ENCODE peak calls at places on chromosomes 12 and 14, in seven cellular contexts. One of them, this sample, is unnamed.

GRCh38 chr12:43836455-43836989 is 641 bp downstream of the TMEM117 start:
- DNase-seq in trophoblast cell: no peak
- DNase-seq in H1: no peak
- DNase-seq in mesenchymal stem cell: peak
- DNase-seq in neuronal stem cell: no peak
- DNase-seq in IMR-90: peak
- DNase-seq in H9: no peak
- DNase-seq in this sample: no peak

GRCh38 chr12:53120685-53121525 is 17.6 kb downstream of the SOAT2 start:
- DNase-seq in trophoblast cell: no peak
- DNase-seq in H1: peak
- DNase-seq in mesenchymal stem cell: no peak
- DNase-seq in neuronal stem cell: no peak
- DNase-seq in IMR-90: no peak
- DNase-seq in H9: no peak
- DNase-seq in this sample: no peak

GRCh38 chr12:78403681-78404080 is 460.9 kb upstream of the SYT1 start:
- DNase-seq in trophoblast cell: peak
- DNase-seq in H1: no peak
- DNase-seq in mesenchymal stem cell: peak
- DNase-seq in neuronal stem cell: no peak
- DNase-seq in IMR-90: peak
- DNase-seq in H9: no peak
- DNase-seq in this sample: no peak

GRCh38 chr12:34294671-34295365 is 272.5 kb downstream of the ALG10 start:
- DNase-seq in trophoblast cell: no peak
- DNase-seq in H1: no peak
- DNase-seq in mesenchymal stem cell: no peak
- DNase-seq in neuronal stem cell: no peak
- DNase-seq in IMR-90: no peak
- DNase-seq in H9: no peak
- DNase-seq in this sample: no peak

GRCh38 chr12:21169878-21170472 is 39.0 kb downstream of the SLCO1B1 start:
- DNase-seq in trophoblast cell: peak
- DNase-seq in H1: peak
- DNase-seq in mesenchymal stem cell: peak
- DNase-seq in neuronal stem cell: peak
- DNase-seq in IMR-90: peak
- DNase-seq in H9: peak
- DNase-seq in this sample: peak

GRCh38 chr12:4825139-4825858 is 84.4 kb upstream of the KCNA1 start:
- DNase-seq in trophoblast cell: no peak
- DNase-seq in H1: no peak
- DNase-seq in mesenchymal stem cell: no peak
- DNase-seq in neuronal stem cell: no peak
- DNase-seq in IMR-90: no peak
- DNase-seq in H9: no peak
- DNase-seq in this sample: no peak

GRCh38 chr12:2393996-2394395 is 341.2 kb downstream of the CACNA1C start:
- DNase-seq in trophoblast cell: no peak
- DNase-seq in H1: no peak
- DNase-seq in mesenchymal stem cell: no peak
- DNase-seq in neuronal stem cell: no peak
- DNase-seq in IMR-90: no peak
- DNase-seq in H9: no peak
- DNase-seq in this sample: no peak

GRCh38 chr12:110816248-110816647 is 30.5 kb upstream of the CCDC63 start:
- DNase-seq in trophoblast cell: no peak
- DNase-seq in H1: no peak
- DNase-seq in mesenchymal stem cell: no peak
- DNase-seq in neuronal stem cell: no peak
- DNase-seq in IMR-90: no peak
- DNase-seq in H9: no peak
- DNase-seq in this sample: no peak

GRCh38 chr14:94764573-94764972 is 5.3 kb downstream of the GSC start:
- DNase-seq in trophoblast cell: no peak
- DNase-seq in H1: no peak
- DNase-seq in mesenchymal stem cell: no peak
- DNase-seq in neuronal stem cell: no peak
- DNase-seq in IMR-90: no peak
- DNase-seq in H9: no peak
- DNase-seq in this sample: peak

DNA sequence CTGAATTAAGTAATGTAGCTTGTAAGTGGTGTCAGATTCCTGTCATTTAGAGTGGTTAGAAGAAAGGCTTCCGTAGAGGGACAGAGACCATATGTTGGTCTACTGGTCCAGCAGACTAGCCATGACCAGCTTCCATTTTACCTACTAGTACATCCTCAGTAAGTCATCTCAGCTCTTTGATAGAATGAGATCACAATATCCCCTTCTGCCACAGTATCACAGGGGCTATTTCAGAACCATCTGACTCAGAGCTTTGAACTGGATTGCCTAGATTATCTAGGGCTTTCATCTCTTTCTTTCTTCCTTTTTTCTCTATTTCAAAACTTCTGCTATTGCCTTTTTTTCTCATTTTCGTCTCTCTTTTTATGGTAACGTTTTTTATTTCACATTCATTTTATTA is 4.7 kb downstream of the ZDHHC17 start:
- DNase-seq in trophoblast cell: no peak
- DNase-seq in H1: no peak
- DNase-seq in mesenchymal stem cell: no peak
- DNase-seq in neuronal stem cell: no peak
- DNase-seq in IMR-90: peak
- DNase-seq in H9: no peak
- DNase-seq in this sample: no peak
- H3K4ac ChIP-seq in trophoblast cell: no peak
- H3K4ac ChIP-seq in H1: no peak
- H3K4ac ChIP-seq in mesenchymal stem cell: no peak
- H3K4ac ChIP-seq in neuronal stem cell: no peak
- H3K4ac ChIP-seq in IMR-90: no peak
- H3K4ac ChIP-seq in H9: no peak
- H3K4ac ChIP-seq in this sample: no peak

GRCh38 chr12:94255428-94255827 is 107.1 kb downstream of the PLXNC1 start:
- DNase-seq in trophoblast cell: no peak
- DNase-seq in H1: no peak
- DNase-seq in mesenchymal stem cell: no peak
- DNase-seq in neuronal stem cell: no peak
- DNase-seq in IMR-90: no peak
- DNase-seq in H9: no peak
- DNase-seq in this sample: no peak
- H3K18ac ChIP-seq in trophoblast cell: no peak
- H3K18ac ChIP-seq in H1: no peak
- H3K18ac ChIP-seq in mesenchymal stem cell: no peak
- H3K18ac ChIP-seq in neuronal stem cell: no peak
- H3K18ac ChIP-seq in IMR-90: no peak
- H3K18ac ChIP-seq in H9: no peak
- H3K18ac ChIP-seq in this sample: no peak

GRCh38 chr14:98984027-98984718 is 287.8 kb downstream of the BCL11B start:
- DNase-seq in trophoblast cell: no peak
- DNase-seq in H1: no peak
- DNase-seq in mesenchymal stem cell: no peak
- DNase-seq in neuronal stem cell: no peak
- DNase-seq in IMR-90: no peak
- DNase-seq in H9: no peak
- DNase-seq in this sample: peak
- H3K4ac ChIP-seq in trophoblast cell: no peak
- H3K4ac ChIP-seq in H1: no peak
- H3K4ac ChIP-seq in mesenchymal stem cell: no peak
- H3K4ac ChIP-seq in neuronal stem cell: no peak
- H3K4ac ChIP-seq in IMR-90: no peak
- H3K4ac ChIP-seq in H9: no peak
- H3K4ac ChIP-seq in this sample: no peak

GRCh38 chr12:95990136-95990535 is 6.0 kb downstream of the HAL start:
- DNase-seq in trophoblast cell: no peak
- DNase-seq in H1: no peak
- DNase-seq in mesenchymal stem cell: no peak
- DNase-seq in neuronal stem cell: no peak
- DNase-seq in IMR-90: no peak
- DNase-seq in H9: no peak
- DNase-seq in this sample: no peak
- H3K18ac ChIP-seq in trophoblast cell: no peak
- H3K18ac ChIP-seq in H1: no peak
- H3K18ac ChIP-seq in mesenchymal stem cell: no peak
- H3K18ac ChIP-seq in neuronal stem cell: no peak
- H3K18ac ChIP-seq in IMR-90: no peak
- H3K18ac ChIP-seq in H9: no peak
- H3K18ac ChIP-seq in this sample: no peak

GRCh38 chr12:128367961-128368360 is 101.0 kb downstream of the TMEM132C start:
- DNase-seq in trophoblast cell: no peak
- DNase-seq in H1: no peak
- DNase-seq in mesenchymal stem cell: no peak
- DNase-seq in neuronal stem cell: no peak
- DNase-seq in IMR-90: no peak
- DNase-seq in H9: no peak
- DNase-seq in this sample: no peak

GRCh38 chr12:128365831-128366231 is 98.9 kb downstream of the TMEM132C start:
- DNase-seq in trophoblast cell: no peak
- DNase-seq in H1: peak
- DNase-seq in mesenchymal stem cell: no peak
- DNase-seq in neuronal stem cell: peak
- DNase-seq in IMR-90: no peak
- DNase-seq in H9: peak
- DNase-seq in this sample: peak

GRCh38 chr12:128365032-128365431 is 98.1 kb downstream of the TMEM132C start:
- DNase-seq in trophoblast cell: no peak
- DNase-seq in H1: no peak
- DNase-seq in mesenchymal stem cell: no peak
- DNase-seq in neuronal stem cell: no peak
- DNase-seq in IMR-90: no peak
- DNase-seq in H9: no peak
- DNase-seq in this sample: peak
- H3K4ac ChIP-seq in trophoblast cell: no peak
- H3K4ac ChIP-seq in H1: no peak
- H3K4ac ChIP-seq in mesenchymal stem cell: no peak
- H3K4ac ChIP-seq in neuronal stem cell: no peak
- H3K4ac ChIP-seq in IMR-90: no peak
- H3K4ac ChIP-seq in H9: no peak
- H3K4ac ChIP-seq in this sample: no peak

DNA sequence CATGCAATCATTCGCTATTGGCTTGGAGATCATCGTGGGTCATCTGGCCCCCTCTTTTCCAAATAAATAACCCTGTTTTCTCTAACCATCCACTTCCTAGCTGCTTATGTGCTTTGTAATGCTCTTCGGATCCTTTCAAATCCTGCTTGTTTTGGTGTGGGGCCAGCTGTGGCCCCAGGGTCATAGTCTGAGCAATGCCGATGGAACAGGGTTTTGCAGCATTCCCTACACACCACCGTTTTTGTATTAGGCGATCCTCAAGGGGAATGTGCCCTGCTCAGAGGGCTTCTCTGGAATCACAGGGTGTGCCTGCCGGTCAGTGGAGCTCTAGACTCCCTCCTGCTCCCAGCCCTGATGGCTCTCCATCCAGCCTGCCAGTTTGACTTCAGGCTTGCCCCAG is 78.1 kb upstream of the NRXN3 start:
- DNase-seq in trophoblast cell: peak
- DNase-seq in H1: no peak
- DNase-seq in mesenchymal stem cell: no peak
- DNase-seq in neuronal stem cell: no peak
- DNase-seq in IMR-90: no peak
- DNase-seq in H9: no peak
- DNase-seq in this sample: no peak
- H3K18ac ChIP-seq in trophoblast cell: no peak
- H3K18ac ChIP-seq in H1: no peak
- H3K18ac ChIP-seq in mesenchymal stem cell: no peak
- H3K18ac ChIP-seq in neuronal stem cell: peak
- H3K18ac ChIP-seq in IMR-90: no peak
- H3K18ac ChIP-seq in H9: no peak
- H3K18ac ChIP-seq in this sample: no peak

GRCh38 chr12:108205864-108206263 is 76.8 kb downstream of the WSCD2 start:
- DNase-seq in trophoblast cell: no peak
- DNase-seq in H1: no peak
- DNase-seq in mesenchymal stem cell: no peak
- DNase-seq in neuronal stem cell: no peak
- DNase-seq in IMR-90: no peak
- DNase-seq in H9: no peak
- DNase-seq in this sample: no peak
- H3K4ac ChIP-seq in trophoblast cell: no peak
- H3K4ac ChIP-seq in H1: no peak
- H3K4ac ChIP-seq in mesenchymal stem cell: no peak
- H3K4ac ChIP-seq in neuronal stem cell: no peak
- H3K4ac ChIP-seq in IMR-90: no peak
- H3K4ac ChIP-seq in H9: no peak
- H3K4ac ChIP-seq in this sample: no peak

This sample was measured in mesendoderm.